ENCODE peak calls at places on chromosome 6, in seven cellular contexts. O is PC-3; B is effector memory CD4-positive, alpha-beta T cell; J is GM23248; G is cardiac muscle cell; C is ovary; I is neuronal stem cell. K is an unnamed sample.

GRCh38 chr6:166988674-166989201 is 10.5 kb upstream of the CEP43 start:
- DNase-seq in C (no peak), O (no peak), I (no peak), B (no peak), G (no peak), J (no peak), K (no peak)

GRCh38 chr6:31952140-31952805 is 6.4 kb downstream of the CFB start:
- DNase-seq in O (peak; percentile 66), I (peak; percentile 53), G (peak; percentile 76), J (peak; percentile 81), C (peak; percentile 68), B (no peak), K (peak; percentile 96)

GRCh38 chr6:137001287-137001976 is 43.3 kb downstream of the IL20RA start:
- DNase-seq in I (no peak), G (no peak), O (peak; percentile 84), B (no peak), C (no peak), J (no peak), K (no peak)

GRCh38 chr6:133817460-133818047 is 71.4 kb upstream of the TCF21 start:
- DNase-seq in O (peak; percentile 16), G (no peak), J (no peak), B (no peak), C (peak; percentile 47), I (no peak), K (no peak)

GRCh38 chr6:31252625-31253024 is 19.3 kb downstream of the HLA-C start:
- DNase-seq in C (no peak), I (no peak), G (no peak), B (no peak), J (no peak), O (no peak), K (no peak)

GRCh38 chr6:168506460-168506859 is 65.5 kb downstream of the SMOC2 start:
- DNase-seq in O (no peak), J (no peak), G (no peak), C (no peak), I (no peak), B (no peak), K (no peak)

GRCh38 chr6:63643862-63644261 is 8.3 kb downstream of the PHF3 start:
- DNase-seq in G (no peak), B (no peak), C (no peak), J (peak; percentile 26), I (no peak), O (no peak), K (no peak)

GRCh38 chr6:136526196-136526930 is 23.9 kb downstream of the MAP7 start:
- DNase-seq in J (peak; percentile 83), B (no peak), I (peak; percentile 46), G (peak; percentile 69), O (no peak), C (peak; percentile 49), K (peak; percentile 95)

GRCh38 chr6:192313-192664 is 100.0 kb upstream of the DUSP22 start:
- DNase-seq in O (no peak), B (no peak), C (no peak), I (no peak), G (no peak), J (no peak), K (no peak)

GRCh38 chr6:89351632-89352328 is 742 bp downstream of the UBE2J1 start:
- DNase-seq in C (no peak), B (no peak), O (peak; percentile 22), I (no peak), G (no peak), J (peak; percentile 38), K (no peak)

GRCh38 chr6:165799736-165800135 is 136.7 kb upstream of the PDE10A start:
- DNase-seq in J (peak; percentile 37), B (no peak), C (no peak), O (no peak), I (no peak), G (no peak), K (no peak)

GRCh38 chr6:169251822-169252804 is 1.5 kb downstream of the THBS2 start:
- DNase-seq in C (peak; percentile 39), B (no peak), O (no peak), I (no peak), G (no peak), J (peak; percentile 49), K (peak; percentile 68)

GRCh38 chr6:153038378-153038777 is 35.9 kb upstream of the MTRF1L start:
- DNase-seq in G (no peak), I (no peak), B (no peak), O (peak; percentile 74), C (no peak), J (peak; percentile 84), K (no peak)

GRCh38 chr6:48080227-48081009 is 30.6 kb downstream of the PTCHD4 start:
- DNase-seq in C (no peak), I (no peak), J (no peak), G (no peak), O (peak; percentile 93), B (no peak), K (no peak)

GRCh38 chr6:135936606-135937005 is 85.1 kb downstream of the PDE7B start:
- DNase-seq in O (peak; percentile 96), B (no peak), I (no peak), G (no peak), C (no peak), J (peak; percentile 97), K (peak; percentile 39)

GRCh38 chr6:10759312-10759839 is 11.8 kb downstream of the TMEM14B start:
- DNase-seq in I (peak; percentile 21), O (peak; percentile 99), J (peak; percentile 87), B (no peak), G (peak; percentile 40), C (no peak), K (no peak)

GRCh38 chr6:10759884-10760329 is 12.3 kb downstream of the TMEM14B start:
- DNase-seq in G (no peak), B (no peak), O (peak; percentile 95), J (peak; percentile 92), I (no peak), C (peak; percentile 36), K (no peak)

DNA sequence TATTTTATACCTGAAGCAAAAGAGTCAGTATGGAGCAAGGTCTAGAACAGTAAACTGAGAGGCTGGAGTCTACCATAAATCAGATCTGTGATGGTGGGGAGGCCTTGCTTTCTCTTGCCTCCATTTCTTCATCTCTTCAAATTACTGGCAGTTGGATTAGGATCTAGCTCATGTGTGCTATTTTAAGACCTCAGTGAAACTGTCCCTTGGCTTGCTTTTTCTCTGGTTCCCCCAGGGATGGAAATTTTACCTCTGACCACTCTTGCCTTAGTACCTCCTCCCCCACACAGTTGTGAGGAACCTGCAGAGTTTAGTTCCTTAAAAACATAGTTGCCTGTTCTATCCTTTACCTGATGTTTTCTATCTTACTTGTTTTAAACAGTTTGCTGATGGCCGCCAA is 8.5 kb downstream of the TMEM14B start:
- DNase-seq in I (no peak), C (no peak), O (no peak), G (no peak), J (no peak), B (no peak), K (no peak)
- H3K36me3 ChIP-seq in I (peaks cover 31% of the 10 kb centered on the region), C (no peaks in the 10 kb centered on the region), O (peaks cover 35% of the 10 kb centered on the region), G (peaks cover 17% of the 10 kb centered on the region), J (peaks cover 11% of the 10 kb centered on the region), B (peaks cover 20% of the 10 kb centered on the region), K (peaks cover 44% of the 10 kb centered on the region)

GRCh38 chr6:142501795-142502194 is 200.0 kb downstream of the ADGRG6 start:
- DNase-seq in J (no peak), C (no peak), I (no peak), G (no peak), B (no peak), O (no peak), K (no peak)
- H3K36me3 ChIP-seq in J (no peaks in the 10 kb centered on the region), C (no peaks in the 10 kb centered on the region), I (no peaks in the 10 kb centered on the region), G (no peaks in the 10 kb centered on the region), B (no peaks in the 10 kb centered on the region), O (no peaks in the 10 kb centered on the region), K (no peaks in the 10 kb centered on the region)

GRCh38 chr6:158040804-158041347 is 59.2 kb downstream of the SYNJ2 start:
- DNase-seq in G (no peak), J (peak; percentile 57), B (no peak), O (no peak), I (no peak), C (no peak), K (peak; percentile 74)

GRCh38 chr6:158039571-158040050 is 57.9 kb downstream of the SYNJ2 start:
- DNase-seq in C (no peak), I (no peak), B (no peak), G (no peak), J (no peak), O (peak; percentile 60), K (no peak)

GRCh38 chr6:158039178-158039557 is 57.5 kb downstream of the SYNJ2 start:
- DNase-seq in I (no peak), J (no peak), C (no peak), B (no peak), O (no peak), G (no peak), K (no peak)

GRCh38 chr6:158041370-158041769 is 59.7 kb downstream of the SYNJ2 start:
- DNase-seq in C (no peak), I (no peak), O (no peak), G (no peak), B (no peak), J (peak; percentile 53), K (peak; percentile 69)

DNA sequence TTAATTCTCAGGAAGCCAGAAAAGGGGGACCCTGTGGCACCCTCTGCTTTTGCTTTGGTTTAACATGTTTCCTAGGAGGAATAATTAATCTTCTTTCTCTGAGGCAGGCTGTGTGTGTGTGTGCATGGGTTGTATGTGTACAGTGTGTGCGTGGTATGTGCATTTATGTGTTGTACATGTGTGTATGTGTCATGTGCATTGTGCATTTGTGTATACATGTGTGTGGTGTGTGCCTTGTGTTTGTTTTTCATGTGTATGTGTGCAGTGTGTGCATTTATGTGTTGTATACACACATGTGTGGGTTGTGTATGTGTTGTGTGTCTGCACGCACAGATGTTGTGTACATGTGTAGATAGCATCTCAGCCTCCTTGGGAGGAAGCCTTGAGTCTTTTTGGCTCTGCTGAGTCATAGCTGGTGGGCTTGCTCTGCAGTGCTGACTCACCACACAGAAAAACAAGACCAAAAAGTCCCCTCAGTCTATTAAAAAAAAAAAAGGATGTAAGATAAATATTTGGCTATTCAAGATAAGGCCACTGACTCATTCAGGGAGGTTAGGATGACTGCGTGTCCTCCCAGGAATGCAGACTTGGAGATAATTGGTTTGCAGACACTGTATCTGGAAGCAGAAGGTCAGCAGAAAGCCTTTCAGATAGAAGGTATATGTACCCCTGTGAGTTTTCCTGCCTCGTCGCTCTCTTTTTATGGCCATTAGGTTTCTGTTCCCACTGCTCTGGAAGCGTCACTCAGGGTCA is 58.6 kb downstream of the SYNJ2 start:
- DNase-seq in I (no peak), J (peak; percentile 96), B (no peak), G (no peak), C (peak; percentile 54), O (peak; percentile 90), K (peak; percentile 94)
- H3K36me3 ChIP-seq in I (no peaks in the 10 kb centered on the region), J (peaks cover 9% of the 10 kb centered on the region), B (peaks cover 33% of the 10 kb centered on the region), G (no peaks in the 10 kb centered on the region), C (no peaks in the 10 kb centered on the region), O (peaks cover 4% of the 10 kb centered on the region), K (peaks cover 76% of the 10 kb centered on the region)

GRCh38 chr6:158501638-158502592 is 58.0 kb upstream of the TMEM181 start:
- DNase-seq in J (no peak), I (no peak), O (no peak), G (no peak), B (no peak), C (no peak), K (peak; percentile 68)

GRCh38 chr6:158502593-158502950 is 57.3 kb upstream of the TMEM181 start:
- DNase-seq in I (no peak), B (no peak), C (no peak), G (no peak), O (no peak), J (no peak), K (no peak)

GRCh38 chr6:158498362-158498761 is 61.5 kb upstream of the TMEM181 start:
- DNase-seq in C (no peak), O (no peak), J (no peak), G (no peak), I (no peak), B (no peak), K (no peak)

GRCh38 chr6:158499601-158500000 is 60.3 kb upstream of the TMEM181 start:
- DNase-seq in J (no peak), I (no peak), G (no peak), B (no peak), C (no peak), O (no peak), K (no peak)

GRCh38 chr6:158500016-158500735 is 59.7 kb upstream of the TMEM181 start:
- DNase-seq in G (no peak), C (no peak), B (no peak), I (no peak), J (peak; percentile 72), O (peak; percentile 33), K (peak; percentile 96)
- H3K36me3 ChIP-seq in G (peaks cover 34% of the 10 kb centered on the region), C (no peaks in the 10 kb centered on the region), B (peaks cover 6% of the 10 kb centered on the region), I (peaks cover 13% of the 10 kb centered on the region), J (no peaks in the 10 kb centered on the region), O (no peaks in the 10 kb centered on the region), K (peaks cover 15% of the 10 kb centered on the region)

K was measured in osteoblast.